ENCODE peak calls at places on chromosomes 2 and 18, in ten cellular contexts. One of them, this sample, is unnamed.

GRCh38 chr2:237072067-237072931 is 13.4 kb upstream of the COPS8 start:
- DNase-seq in naive thymus-derived CD8-positive, alpha-beta T cell: peak
- DNase-seq in NCI-H1092: no peak
- DNase-seq in GM23248: peak
- DNase-seq in uterus: peak
- DNase-seq in coronary artery: no peak
- DNase-seq in Calu3: peak
- DNase-seq in CD8-positive, alpha-beta memory T cell: peak
- DNase-seq in fibroblast of the aortic adventitia: peak
- DNase-seq in HuH-7.5: peak
- DNase-seq in this sample: peak

GRCh38 chr2:149122521-149122920 is 84.0 kb downstream of the LYPD6B start:
- DNase-seq in uterus: no peak
- DNase-seq in CD8-positive, alpha-beta memory T cell: no peak
- DNase-seq in fibroblast of the aortic adventitia: no peak
- DNase-seq in Calu3: no peak
- DNase-seq in NCI-H1092: no peak
- DNase-seq in HuH-7.5: no peak
- DNase-seq in GM23248: no peak
- DNase-seq in naive thymus-derived CD8-positive, alpha-beta T cell: no peak
- DNase-seq in coronary artery: no peak
- DNase-seq in this sample: no peak

GRCh38 chr2:177478029-177478428 is 85.5 kb downstream of the AGPS start:
- DNase-seq in naive thymus-derived CD8-positive, alpha-beta T cell: no peak
- DNase-seq in Calu3: no peak
- DNase-seq in uterus: no peak
- DNase-seq in CD8-positive, alpha-beta memory T cell: no peak
- DNase-seq in NCI-H1092: no peak
- DNase-seq in HuH-7.5: no peak
- DNase-seq in fibroblast of the aortic adventitia: peak
- DNase-seq in coronary artery: no peak
- DNase-seq in GM23248: peak
- DNase-seq in this sample: no peak

GRCh38 chr2:172462393-172463381 is 35.3 kb downstream of the ITGA6 start:
- DNase-seq in GM23248: no peak
- DNase-seq in fibroblast of the aortic adventitia: no peak
- DNase-seq in Calu3: peak
- DNase-seq in NCI-H1092: no peak
- DNase-seq in uterus: no peak
- DNase-seq in HuH-7.5: no peak
- DNase-seq in naive thymus-derived CD8-positive, alpha-beta T cell: peak
- DNase-seq in coronary artery: no peak
- DNase-seq in CD8-positive, alpha-beta memory T cell: peak
- DNase-seq in this sample: no peak

GRCh38 chr18:59715966-59716369 is 18.7 kb upstream of the CCBE1 start:
- DNase-seq in GM23248: peak
- DNase-seq in HuH-7.5: no peak
- DNase-seq in coronary artery: no peak
- DNase-seq in naive thymus-derived CD8-positive, alpha-beta T cell: no peak
- DNase-seq in NCI-H1092: no peak
- DNase-seq in CD8-positive, alpha-beta memory T cell: no peak
- DNase-seq in Calu3: peak
- DNase-seq in fibroblast of the aortic adventitia: peak
- DNase-seq in uterus: no peak
- DNase-seq in this sample: peak

GRCh38 chr2:223997938-223998337 is 40.7 kb downstream of the MRPL44 start:
- DNase-seq in GM23248: peak
- DNase-seq in fibroblast of the aortic adventitia: no peak
- DNase-seq in NCI-H1092: no peak
- DNase-seq in uterus: no peak
- DNase-seq in naive thymus-derived CD8-positive, alpha-beta T cell: no peak
- DNase-seq in HuH-7.5: no peak
- DNase-seq in Calu3: no peak
- DNase-seq in coronary artery: no peak
- DNase-seq in CD8-positive, alpha-beta memory T cell: no peak
- DNase-seq in this sample: no peak

GRCh38 chr2:133434962-133435668 is 133.1 kb downstream of the NCKAP5 start:
- DNase-seq in coronary artery: no peak
- DNase-seq in CD8-positive, alpha-beta memory T cell: no peak
- DNase-seq in Calu3: peak
- DNase-seq in uterus: no peak
- DNase-seq in naive thymus-derived CD8-positive, alpha-beta T cell: no peak
- DNase-seq in GM23248: peak
- DNase-seq in fibroblast of the aortic adventitia: peak
- DNase-seq in HuH-7.5: no peak
- DNase-seq in NCI-H1092: peak
- DNase-seq in this sample: no peak

GRCh38 chr18:75527848-75528247 is 100.3 kb upstream of the SMIM21 start:
- DNase-seq in coronary artery: no peak
- DNase-seq in HuH-7.5: no peak
- DNase-seq in uterus: no peak
- DNase-seq in fibroblast of the aortic adventitia: no peak
- DNase-seq in Calu3: no peak
- DNase-seq in naive thymus-derived CD8-positive, alpha-beta T cell: no peak
- DNase-seq in NCI-H1092: no peak
- DNase-seq in GM23248: no peak
- DNase-seq in CD8-positive, alpha-beta memory T cell: no peak
- DNase-seq in this sample: no peak

GRCh38 chr2:221943078-221943810 is 355.6 kb downstream of the PAX3 start:
- DNase-seq in fibroblast of the aortic adventitia: peak
- DNase-seq in GM23248: peak
- DNase-seq in CD8-positive, alpha-beta memory T cell: no peak
- DNase-seq in coronary artery: peak
- DNase-seq in naive thymus-derived CD8-positive, alpha-beta T cell: no peak
- DNase-seq in NCI-H1092: no peak
- DNase-seq in uterus: peak
- DNase-seq in Calu3: peak
- DNase-seq in HuH-7.5: no peak
- DNase-seq in this sample: peak